ENCODE peak calls at places on chromosomes 5 and 9, in six cellular contexts. Y, H, E, C, L and T are unnamed samples.

GRCh38 chr5:55344392-55344992 is 36.7 kb downstream of the MTREX start:
- DNase-seq in C (peak; percentile 33), E (no peak), Y (peak; percentile 36), L (no peak), H (peak; percentile 34), T (peak; percentile 71)

GRCh38 chr5:37889612-37890317 is 49.9 kb upstream of the GDNF start:
- DNase-seq in Y (peak; percentile 18), L (no peak), E (no peak), H (no peak), C (no peak), T (no peak)

GRCh38 chr9:34601883-34602570 is 9.9 kb downstream of the RPP25L start:
- DNase-seq in H (no peak), E (no peak), Y (no peak), L (no peak), C (no peak), T (no peak)

GRCh38 chr5:54136666-54137440 is 173.5 kb downstream of the ARL15 start:
- DNase-seq in H (no peak), E (no peak), L (no peak), C (no peak), Y (no peak), T (no peak)

GRCh38 chr9:115127191-115127817 is 9.3 kb upstream of the TNC start:
- DNase-seq in H (no peak), L (no peak), C (no peak), E (no peak), Y (no peak), T (no peak)

GRCh38 chr5:93100433-93100832 is 480.6 kb downstream of the NR2F1-AS1 start:
- DNase-seq in C (no peak), E (no peak), Y (peak; percentile 37), L (no peak), H (no peak), T (no peak)

GRCh38 chr9:2727966-2728613 is 10.8 kb downstream of the KCNV2 start:
- DNase-seq in C (peak; percentile 43), E (no peak), Y (peak; percentile 4), L (no peak), H (no peak), T (peak; percentile 7)

GRCh38 chr9:3237121-3237520 is 288.7 kb downstream of the RFX3 start:
- DNase-seq in L (no peak), Y (no peak), H (no peak), C (no peak), E (no peak), T (no peak)

GRCh38 chr9:9498147-9498546 is 1114.7 kb downstream of the PTPRD start:
- DNase-seq in H (no peak), Y (no peak), E (no peak), L (no peak), C (no peak), T (no peak)

GRCh38 chr5:110073534-110073933 is 383.8 kb downstream of the MAN2A1 start:
- DNase-seq in E (no peak), C (no peak), Y (no peak), H (no peak), L (no peak), T (no peak)

GRCh38 chr9:93468763-93469456 is 15.5 kb upstream of the FAM120AOS start:
- DNase-seq in C (peak; percentile 29), H (no peak), Y (no peak), E (no peak), L (no peak), T (no peak)

GRCh38 chr5:5950658-5951057 is 427.7 kb downstream of the MED10 start:
- DNase-seq in H (no peak), L (no peak), C (no peak), Y (no peak), E (no peak), T (no peak)

GRCh38 chr5:134874831-134875655 is 872 bp downstream of the TXNDC15 start:
- DNase-seq in L (peak; percentile 66), H (peak; percentile 66), E (no peak), C (peak; percentile 40), Y (no peak), T (peak; percentile 22)

GRCh38 chr9:81787747-81788632 is 98.6 kb upstream of the TLE1 start:
- DNase-seq in Y (no peak), E (no peak), L (no peak), C (no peak), H (no peak), T (peak; percentile 10)

GRCh38 chr9:129889936-129890717 is 54.9 kb downstream of the USP20 start:
- DNase-seq in H (no peak), E (no peak), Y (no peak), C (peak; percentile 56), L (peak; percentile 71), T (no peak)

GRCh38 chr5:96198673-96199072 is 234.4 kb downstream of the PCSK1 start:
- DNase-seq in E (no peak), H (no peak), C (no peak), L (no peak), Y (no peak), T (no peak)

GRCh38 chr9:133359420-133360175 is 3.2 kb downstream of the SURF2 start:
- DNase-seq in E (no peak), C (peak; percentile 66), H (no peak), L (no peak), Y (no peak), T (no peak)

GRCh38 chr9:136204838-136205706 is at the start of gene LHX3:
- DNase-seq in H (no peak), L (no peak), C (peak; percentile 94), E (peak; percentile 63), Y (no peak), T (no peak)

DNA sequence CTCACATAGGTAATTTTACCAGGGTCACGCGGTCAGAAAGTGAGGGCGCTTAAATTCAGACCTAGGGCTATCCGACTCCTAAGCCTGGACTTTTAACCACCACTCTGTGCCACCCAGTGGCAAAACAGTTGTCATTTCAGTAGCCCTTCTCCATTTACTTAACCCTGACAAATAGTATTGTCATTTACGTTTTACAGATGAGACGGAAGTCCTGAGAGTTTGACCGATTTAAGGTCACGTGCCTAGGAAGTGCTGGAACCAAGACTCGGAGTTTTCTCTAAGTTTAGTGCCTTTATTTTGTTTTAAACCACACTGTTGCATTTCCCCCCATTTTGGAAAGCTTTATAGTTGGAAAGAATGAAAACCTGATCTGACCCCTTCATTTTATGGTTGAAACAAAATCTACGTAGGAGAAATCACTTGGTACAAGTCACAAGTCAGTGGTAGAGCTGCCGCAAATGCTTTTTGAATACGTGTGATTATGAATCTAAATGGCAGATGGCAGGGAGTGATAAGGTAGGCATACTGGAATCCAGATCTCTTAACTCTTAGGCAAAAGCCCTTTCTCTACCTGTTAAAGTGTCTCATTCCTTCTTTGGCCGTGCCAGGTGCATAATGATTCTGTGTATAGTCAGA is 701 bp downstream of the MRRF start:
- DNase-seq in Y (peak; percentile 18), L (no peak), H (no peak), C (no peak), E (no peak), T (peak; percentile 5)
- TF ChIP-seq CTCF in Y (no peak), L (no peak), H (no peak), C (peak; percentile 6), E (no peak), T (no peak)

DNA sequence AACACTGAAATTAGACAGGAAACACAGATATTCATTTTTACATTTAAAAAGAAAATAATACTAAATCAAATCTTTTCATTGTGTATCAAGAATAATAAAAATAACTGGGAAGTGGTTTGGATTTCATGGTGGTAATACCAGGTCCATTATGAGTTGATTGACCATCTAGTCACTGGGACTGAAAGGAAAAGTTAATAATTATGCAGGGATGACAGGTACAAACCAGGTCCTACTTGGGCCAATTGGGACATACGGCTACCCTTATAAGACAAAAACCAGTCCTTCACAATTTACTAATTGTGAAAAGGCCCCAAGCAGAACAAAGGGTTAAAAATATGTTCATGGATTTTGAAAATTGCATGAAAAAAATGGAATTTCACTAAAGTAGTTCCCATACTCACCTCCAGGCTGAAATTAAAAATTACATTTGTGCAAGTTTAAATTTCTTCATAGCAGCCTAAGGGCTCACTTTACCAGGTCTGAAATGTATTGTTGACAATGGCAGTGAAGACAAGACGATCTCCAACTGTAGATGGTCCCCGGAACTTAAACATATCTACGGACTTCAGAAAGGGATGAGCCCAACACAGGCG is 44.1 kb downstream of the ZCCHC9 start:
- DNase-seq in Y (no peak), H (no peak), E (no peak), C (no peak), L (no peak), T (no peak)
- TF ChIP-seq CTCF in Y (peak; percentile 23), H (no peak), E (peak; percentile 71), C (no peak), L (no peak), T (no peak)

GRCh38 chr9:121499177-121499426 is 542 bp downstream of the GGTA1 start:
- DNase-seq in E (no peak), H (no peak), C (no peak), L (no peak), Y (no peak), T (peak; percentile 2)

GRCh38 chr9:121500165-121500478 is 478 bp upstream of the GGTA1 start:
- DNase-seq in H (no peak), E (no peak), C (peak; percentile 65), Y (no peak), L (no peak), T (no peak)

GRCh38 chr9:121499427-121500164 is at the start of gene GGTA1:
- DNase-seq in Y (no peak), E (peak; percentile 46), H (peak; percentile 76), C (peak; percentile 84), L (peak; percentile 86), T (peak; percentile 14)

GRCh38 chr9:121498150-121498486 is 1.5 kb downstream of the GGTA1 start:
- DNase-seq in E (no peak), L (no peak), H (peak; percentile 34), C (peak; percentile 88), Y (peak; percentile 77), T (peak; percentile 67)

GRCh38 chr9:121498487-121499176 is 1.0 kb downstream of the GGTA1 start:
- DNase-seq in L (peak; percentile 70), H (no peak), Y (no peak), E (no peak), C (peak; percentile 61), T (peak; percentile 14)
- TF ChIP-seq CTCF in L (no peak), H (peak; percentile 19), Y (no peak), E (peak; percentile 9), C (no peak), T (peak; percentile 6)

DNA sequence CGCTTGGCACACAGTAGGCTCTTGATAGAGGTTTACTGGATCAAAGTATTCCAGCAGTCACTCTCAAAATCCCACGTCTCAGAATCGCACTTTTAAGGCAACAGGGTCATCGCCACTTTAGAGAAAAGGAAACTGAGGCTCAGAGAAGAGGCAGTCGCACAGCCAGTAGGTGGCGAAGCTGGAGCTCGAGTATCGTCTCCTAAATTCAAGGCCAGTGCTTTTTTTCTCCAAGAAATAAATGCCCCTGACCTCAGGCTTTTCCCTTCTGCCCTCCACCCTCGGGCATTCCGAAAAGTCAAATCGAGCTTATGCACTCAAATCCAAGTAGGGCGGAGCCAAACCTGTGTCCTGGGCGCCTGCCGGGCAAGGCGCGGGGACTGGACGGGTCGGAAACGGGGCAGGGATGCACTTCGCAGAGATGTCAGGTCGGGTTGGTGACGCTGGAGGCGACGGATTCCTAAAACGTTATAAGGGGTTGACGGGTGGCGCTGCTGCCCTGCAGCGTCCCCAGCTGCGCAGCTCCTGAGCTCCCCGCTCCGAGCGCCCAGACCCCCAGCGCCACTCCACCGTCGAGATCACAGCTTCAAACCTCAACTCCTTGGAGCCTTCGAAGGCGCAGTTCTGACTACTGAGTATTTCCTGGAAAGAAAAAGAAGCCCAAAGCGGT is 4.7 kb upstream of the FOXB2 start:
- DNase-seq in E (no peak), H (no peak), C (peak; percentile 57), Y (no peak), L (no peak), T (no peak)
- TF ChIP-seq CTCF in E (no peak), H (no peak), C (peak; percentile 40), Y (peak; percentile 26), L (no peak), T (no peak)

GRCh38 chr9:90830051-90830450 is 28.4 kb downstream of the SYK start:
- DNase-seq in H (no peak), C (no peak), Y (no peak), L (no peak), E (no peak), T (no peak)
- TF ChIP-seq CTCF in H (no peak), C (no peak), Y (no peak), L (no peak), E (no peak), T (no peak)